ENCODE peak calls at places on chromosomes 3 and 15, in seven cellular contexts. U, R, T, W, K, G and D are unnamed samples.

GRCh38 chr15:92109485-92109884 is 256.0 kb downstream of the SLCO3A1 start:
- DNase-seq in U (no peak), W (no peak), G (no peak), T (no peak), K (no peak), R (no peak), D (no peak)

GRCh38 chr3:27939940-27940339 is 217.8 kb upstream of the EOMES start:
- DNase-seq in W (no peak), K (peak; percentile 6), G (no peak), U (no peak), T (no peak), R (peak; percentile 33), D (no peak)

GRCh38 chr15:45641374-45641778 is 6.5 kb downstream of the SQOR start:
- DNase-seq in W (peak; percentile 75), G (no peak), R (peak; percentile 95), K (no peak), T (peak; percentile 90), U (no peak), D (peak; percentile 52)

GRCh38 chr3:29274667-29275066 is 6.2 kb upstream of the RBMS3 start:
- DNase-seq in U (no peak), T (no peak), K (no peak), G (no peak), R (no peak), W (no peak), D (no peak)

GRCh38 chr3:23113455-23114171 is 89.5 kb upstream of the UBE2E2 start:
- DNase-seq in R (peak; percentile 93), U (no peak), T (peak; percentile 89), W (no peak), K (no peak), G (no peak), D (no peak)

GRCh38 chr15:44157679-44158078 is 37.4 kb downstream of the FRMD5 start:
- DNase-seq in G (no peak), W (no peak), T (peak; percentile 97), U (no peak), K (no peak), R (peak; percentile 93), D (no peak)

GRCh38 chr3:48966367-48966766 is 23.7 kb upstream of the P4HTM start:
- DNase-seq in K (no peak), R (no peak), T (no peak), U (no peak), W (no peak), G (no peak), D (no peak)

GRCh38 chr3:186361612-186362408 is at the start of gene DGKG:
- DNase-seq in G (no peak), U (no peak), R (no peak), W (peak; percentile 70), K (peak; percentile 33), T (peak; percentile 29), D (peak; percentile 36)

DNA sequence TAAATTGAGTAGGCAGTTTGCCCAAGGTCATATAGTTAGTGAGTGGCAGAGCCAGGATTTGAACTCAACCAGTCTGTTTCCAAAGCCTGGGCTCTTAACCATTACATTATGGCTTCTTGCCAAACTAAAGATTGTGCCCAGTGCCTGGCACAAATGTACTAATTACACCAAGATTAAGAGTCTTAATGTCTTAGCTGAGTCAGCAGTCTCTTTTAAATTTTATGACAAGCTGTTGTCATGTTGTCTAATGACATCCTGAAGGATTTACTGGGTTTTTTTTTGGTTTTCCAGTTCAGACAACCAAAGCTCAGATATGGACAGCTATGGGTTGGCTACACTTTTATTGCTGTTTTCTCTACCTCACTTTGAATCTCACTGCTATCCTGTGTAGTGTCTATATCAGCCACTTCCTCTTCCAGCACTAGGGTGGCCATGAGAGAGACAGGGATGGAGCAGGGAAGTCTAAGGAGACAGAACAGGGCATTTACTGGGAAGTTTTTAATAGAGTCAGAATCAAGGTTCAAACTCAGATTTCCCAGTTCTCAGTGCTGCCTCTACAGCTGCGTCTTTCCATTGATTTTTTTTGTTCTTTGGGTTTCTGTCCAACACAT is 10.5 kb downstream of the FBXL2 start:
- DNase-seq in G (no peak), W (no peak), R (no peak), T (no peak), K (no peak), U (no peak), D (no peak)
- H3K4me1 ChIP-seq in G (no peaks in the 10 kb centered on the region), W (no peaks in the 10 kb centered on the region), R (no peaks in the 10 kb centered on the region), T (no peaks in the 10 kb centered on the region), K (no peaks in the 10 kb centered on the region), U (no peaks in the 10 kb centered on the region), D (no peaks in the 10 kb centered on the region)

GRCh38 chr3:107426223-107426622 is 49.0 kb downstream of the CCDC54 start:
- DNase-seq in G (no peak), W (no peak), T (no peak), U (no peak), K (no peak), R (no peak), D (no peak)
- H3K27ac ChIP-seq in G (no peak overlapping the region), W (no peak overlapping the region), T (no peak overlapping the region), U (no peak overlapping the region), K (no peak overlapping the region), R (no peak overlapping the region), D (no peak overlapping the region)

GRCh38 chr3:150742141-150742523 is 20.8 kb downstream of the SIAH2 start:
- DNase-seq in R (no peak), T (no peak), W (no peak), G (no peak), K (no peak), U (no peak), D (no peak)

GRCh38 chr3:150741497-150742140 is 21.4 kb downstream of the SIAH2 start:
- DNase-seq in U (no peak), R (no peak), T (no peak), K (no peak), G (no peak), W (no peak), D (no peak)

GRCh38 chr3:150742679-150743078 is 20.3 kb downstream of the SIAH2 start:
- DNase-seq in W (no peak), R (no peak), T (no peak), K (no peak), G (no peak), U (no peak), D (no peak)

GRCh38 chr3:150744041-150745026 is 18.6 kb downstream of the SIAH2 start:
- DNase-seq in R (peak; percentile 74), W (no peak), K (no peak), U (no peak), T (peak; percentile 57), G (no peak), D (no peak)

DNA sequence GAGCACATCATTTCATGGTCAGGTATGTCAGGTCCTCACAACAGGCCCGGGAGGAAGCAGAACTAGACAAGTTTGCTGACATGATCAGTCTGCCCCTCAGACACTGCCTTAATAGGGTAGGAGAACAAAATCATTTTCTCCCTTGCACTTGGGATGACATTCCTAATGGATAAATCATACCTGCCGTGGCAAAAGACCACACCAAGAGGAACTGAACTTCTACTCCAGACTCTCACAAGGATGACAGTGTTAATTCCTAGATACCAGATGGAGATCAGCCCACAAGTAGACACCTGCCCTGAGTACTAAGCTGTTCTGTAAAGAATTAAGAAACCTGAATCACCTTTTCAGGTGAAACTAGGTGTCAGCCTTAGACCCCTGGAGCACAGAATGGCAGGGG is 19.5 kb downstream of the SIAH2 start:
- DNase-seq in G (no peak), R (peak; percentile 99), K (no peak), W (no peak), U (no peak), T (peak; percentile 65), D (no peak)
- H3K4me1 ChIP-seq in G (peaks cover 23% of the 10 kb centered on the region), R (peaks cover 34% of the 10 kb centered on the region), K (peaks cover 3% of the 10 kb centered on the region), W (peaks cover 40% of the 10 kb centered on the region), U (peaks cover 9% of the 10 kb centered on the region), T (peaks cover 30% of the 10 kb centered on the region), D (peaks cover 19% of the 10 kb centered on the region)

GRCh38 chr15:89137926-89138325 is 49.7 kb downstream of the ABHD2 start:
- DNase-seq in W (no peak), G (no peak), K (no peak), T (no peak), U (no peak), R (no peak), D (no peak)
- H3K27ac ChIP-seq in W (peak overlapping the region; percentile 74), G (no peak overlapping the region), K (no peak overlapping the region), T (no peak overlapping the region), U (no peak overlapping the region), R (no peak overlapping the region), D (peak overlapping the region; percentile 13)